ENCODE peak calls at places on chromosome 16, in seven cellular contexts. F, N, Q, Z, Y, U and D are unnamed samples.

GRCh38 chr16:79127768-79128167 is 472.8 kb downstream of the MAF start:
- DNase-seq in F (no peak), N (no peak), Q (no peak), Z (no peak), Y (no peak), U (no peak), D (no peak)

GRCh38 chr16:52552643-52553042 is 5.7 kb upstream of the TOX3 start:
- DNase-seq in F (no peak), N (no peak), Q (no peak), Z (no peak), Y (no peak), U (no peak), D (no peak)

GRCh38 chr16:75029854-75030253 is 31.0 kb downstream of the ZNRF1 start:
- DNase-seq in F (no peak), N (no peak), Q (no peak), Z (no peak), Y (peak), U (no peak), D (no peak)

GRCh38 chr16:75251280-75252048 is at the start of gene BCAR1:
- DNase-seq in F (peak), N (peak), Q (peak), Z (peak), Y (peak), U (peak), D (peak)

GRCh38 chr16:82801361-82801760 is 174.6 kb downstream of the CDH13 start:
- DNase-seq in F (no peak), N (no peak), Q (no peak), Z (no peak), Y (peak), U (no peak), D (no peak)

GRCh38 chr16:25434061-25434460 is 176.4 kb upstream of the ZKSCAN2 start:
- DNase-seq in F (no peak), N (no peak), Q (no peak), Z (no peak), Y (no peak), U (no peak), D (no peak)

GRCh38 chr16:50047864-50048263 is 17.9 kb upstream of the HEATR3 start:
- DNase-seq in F (no peak), N (no peak), Q (no peak), Z (no peak), Y (no peak), U (no peak), D (no peak)

GRCh38 chr16:457732-458400 is 32.4 kb downstream of the RAB11FIP3 start:
- DNase-seq in F (no peak), N (no peak), Q (peak), Z (peak), Y (no peak), U (no peak), D (no peak)

GRCh38 chr16:15900357-15900756 is 12.0 kb upstream of the CEP20 start:
- DNase-seq in F (no peak), N (no peak), Q (no peak), Z (no peak), Y (no peak), U (no peak), D (no peak)

GRCh38 chr16:3087243-3087791 is 11.8 kb downstream of the ZSCAN10 start:
- DNase-seq in F (no peak), N (no peak), Q (no peak), Z (no peak), Y (no peak), U (peak), D (no peak)

GRCh38 chr16:88504489-88505404 is 51.7 kb downstream of the ZFPM1 start:
- DNase-seq in F (no peak), N (peak), Q (no peak), Z (peak), Y (no peak), U (no peak), D (no peak)

GRCh38 chr16:12628526-12628925 is 175.2 kb downstream of the CPPED1 start:
- DNase-seq in F (no peak), N (no peak), Q (no peak), Z (no peak), Y (no peak), U (no peak), D (no peak)

GRCh38 chr16:1542166-1542500 is 8.7 kb downstream of the TMEM204 start:
- DNase-seq in F (no peak), N (no peak), Q (no peak), Z (no peak), Y (no peak), U (no peak), D (no peak)

GRCh38 chr16:23286131-23286532 is 16.0 kb upstream of the SCNN1B start:
- DNase-seq in F (no peak), N (no peak), Q (no peak), Z (no peak), Y (peak), U (no peak), D (no peak)

GRCh38 chr16:30185683-30186421 is 2.5 kb downstream of the CORO1A start:
- DNase-seq in F (peak), N (no peak), Q (peak), Z (peak), Y (no peak), U (peak), D (no peak)

GRCh38 chr16:62872339-62872738 is 836.1 kb upstream of the CDH8 start:
- DNase-seq in F (no peak), N (no peak), Q (no peak), Z (no peak), Y (no peak), U (no peak), D (no peak)

GRCh38 chr16:14302399-14303181 is 231.5 kb downstream of the MRTFB start:
- DNase-seq in F (peak), N (peak), Q (no peak), Z (peak), Y (no peak), U (peak), D (no peak)

GRCh38 chr16:72021043-72021442 is 12.5 kb downstream of the DHODH start:
- DNase-seq in F (no peak), N (peak), Q (no peak), Z (no peak), Y (no peak), U (no peak), D (no peak)

GRCh38 chr16:31112711-31113419 is 4.6 kb upstream of the KAT8 start:
- DNase-seq in F (no peak), N (no peak), Q (no peak), Z (no peak), Y (no peak), U (no peak), D (no peak)

GRCh38 chr16:84040823-84041391 is 1.7 kb downstream of the SLC38A8 start:
- DNase-seq in F (peak), N (no peak), Q (no peak), Z (no peak), Y (peak), U (no peak), D (no peak)

GRCh38 chr16:2856061-2856670 is 1.8 kb downstream of the PRSS22 start:
- DNase-seq in F (no peak), N (no peak), Q (no peak), Z (peak), Y (no peak), U (no peak), D (no peak)

GRCh38 chr16:88602091-88602490 is 31.9 kb downstream of the ZC3H18 start:
- DNase-seq in F (peak), N (no peak), Q (no peak), Z (no peak), Y (no peak), U (no peak), D (no peak)

GRCh38 chr16:10121496-10121895 is 60.7 kb downstream of the GRIN2A start:
- DNase-seq in F (no peak), N (no peak), Q (no peak), Z (no peak), Y (peak), U (no peak), D (no peak)

GRCh38 chr16:391885-392335 is 5.1 kb upstream of the NME4 start:
- DNase-seq in F (peak), N (peak), Q (peak), Z (peak), Y (peak), U (no peak), D (peak)

GRCh38 chr16:85359147-85359822 is 247.0 kb upstream of the CIBAR2 start:
- DNase-seq in F (no peak), N (no peak), Q (no peak), Z (no peak), Y (peak), U (no peak), D (no peak)

GRCh38 chr16:69199382-69199781 is 12.4 kb downstream of the SNTB2 start:
- DNase-seq in F (no peak), N (no peak), Q (no peak), Z (no peak), Y (peak), U (peak), D (no peak)

GRCh38 chr16:69201787-69202186 is 14.8 kb downstream of the SNTB2 start:
- DNase-seq in F (no peak), N (no peak), Q (no peak), Z (no peak), Y (peak), U (no peak), D (no peak)

GRCh38 chr16:69201291-69201690 is 14.3 kb downstream of the SNTB2 start:
- DNase-seq in F (no peak), N (no peak), Q (no peak), Z (no peak), Y (no peak), U (no peak), D (no peak)

DNA sequence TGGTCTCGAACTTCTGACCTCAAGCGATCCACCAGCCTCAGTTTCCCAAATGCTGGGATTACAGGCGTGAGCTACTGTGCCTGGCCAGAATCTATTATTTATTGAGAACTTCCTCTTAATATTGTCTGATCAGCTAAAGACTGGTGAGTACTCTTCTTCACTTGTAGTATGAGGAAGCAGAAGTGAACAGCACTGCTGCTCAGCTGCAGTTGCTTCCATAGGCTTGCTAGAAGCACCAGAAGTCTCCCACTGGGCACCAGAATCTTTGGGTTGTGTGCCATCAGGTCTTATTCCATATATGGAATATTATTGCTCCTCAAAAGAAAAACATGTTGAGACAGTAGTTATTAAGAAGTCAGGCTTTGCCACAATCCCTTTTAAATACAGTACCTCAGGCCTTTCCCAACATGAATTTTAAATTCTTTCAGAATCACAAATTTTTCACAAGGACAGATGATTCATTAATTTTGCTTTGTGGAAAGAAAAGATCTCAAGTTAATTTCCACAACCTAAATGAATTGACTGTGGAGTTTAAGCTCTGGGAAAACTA is 17.2 kb downstream of the SNTB2 start:
- DNase-seq in F (no peak), N (no peak), Q (no peak), Z (no peak), Y (no peak), U (no peak), D (no peak)
- H3K4me3 ChIP-seq in F (no peak), N (no peak), Q (no peak), Z (no peak), Y (no peak), U (no peak), D (no peak)

DNA sequence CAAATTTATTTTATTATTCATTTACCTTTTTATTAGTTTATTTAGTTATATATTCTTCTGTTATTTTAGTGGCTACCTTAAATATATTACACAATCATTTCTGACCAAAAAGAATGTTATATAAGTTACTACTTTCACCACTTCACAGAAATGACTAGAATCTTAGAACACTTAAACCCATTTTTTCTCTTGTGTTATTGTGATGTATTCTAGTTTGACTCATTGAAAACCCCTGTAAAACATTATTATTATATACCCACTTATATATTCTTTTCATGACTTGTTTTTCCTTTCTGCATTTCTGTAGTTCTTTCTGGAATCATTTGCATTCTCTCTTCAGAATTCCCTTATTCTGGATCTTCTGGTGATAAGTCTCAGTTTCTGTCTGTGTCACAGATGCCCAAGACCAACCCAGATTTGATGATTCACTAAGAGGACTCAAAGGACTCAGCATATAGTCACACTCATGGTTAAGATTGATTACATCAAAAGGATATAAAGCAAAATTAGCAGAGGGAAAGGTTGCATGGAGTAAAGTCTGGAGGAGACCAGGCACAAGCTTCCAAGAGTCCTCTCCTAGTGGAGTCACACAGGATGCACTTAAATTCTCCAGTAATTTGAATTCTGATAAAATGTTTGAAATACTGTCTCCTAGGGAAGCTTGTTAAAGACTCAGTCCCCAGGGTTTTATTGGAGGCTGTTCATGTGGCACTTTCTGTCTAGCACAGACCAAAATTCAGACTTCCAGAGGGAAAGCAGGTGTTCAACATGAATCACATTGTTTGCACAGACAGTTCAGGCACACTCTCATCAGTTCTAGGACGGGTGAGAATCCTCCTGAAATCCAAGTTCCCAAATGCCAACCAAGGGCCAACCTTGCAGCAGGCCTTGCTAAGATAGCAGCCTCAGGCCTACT is 7.7 kb downstream of the GINS3 start:
- DNase-seq in F (no peak), N (no peak), Q (no peak), Z (no peak), Y (peak), U (no peak), D (no peak)
- TF ChIP-seq CTCF in F (no peak), N (no peak), Q (no peak), Z (no peak), Y (no peak), U (no peak), D (no peak)

GRCh38 chr16:53817117-53817516 is 113.2 kb downstream of the FTO start:
- DNase-seq in F (no peak), N (no peak), Q (no peak), Z (no peak), Y (peak), U (peak), D (no peak)

GRCh38 chr16:53817812-53818211 is 113.9 kb downstream of the FTO start:
- DNase-seq in F (no peak), N (no peak), Q (no peak), Z (no peak), Y (peak), U (no peak), D (no peak)

GRCh38 chr16:53822936-53823529 is 119.1 kb downstream of the FTO start:
- DNase-seq in F (no peak), N (no peak), Q (no peak), Z (no peak), Y (no peak), U (no peak), D (no peak)

GRCh38 chr16:53821957-53822625 is 118.1 kb downstream of the FTO start:
- DNase-seq in F (no peak), N (no peak), Q (no peak), Z (no peak), Y (peak), U (no peak), D (no peak)

DNA sequence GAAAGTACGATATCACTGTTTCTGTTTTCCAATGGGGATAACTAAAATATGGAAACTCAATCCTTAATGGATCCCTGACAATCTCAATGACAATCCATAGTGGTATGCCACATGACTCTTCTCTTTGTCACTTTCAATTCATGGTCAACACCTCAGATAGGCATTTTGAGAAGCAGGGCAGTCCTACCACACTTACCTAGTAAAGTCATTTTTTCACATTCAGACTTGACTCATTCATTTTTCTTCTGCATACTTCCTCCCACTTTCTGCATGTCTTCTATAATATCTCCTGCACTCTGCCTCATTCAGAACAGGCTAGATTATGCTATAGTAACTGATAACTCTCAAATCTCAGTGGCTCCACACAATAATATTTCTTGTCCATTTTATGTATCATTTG is 117.5 kb downstream of the FTO start:
- DNase-seq in F (no peak), N (no peak), Q (no peak), Z (no peak), Y (peak), U (no peak), D (no peak)
- H3K27ac ChIP-seq in F (no peak), N (no peak), Q (no peak), Z (peak), Y (peak), U (no peak), D (peak)

DNA sequence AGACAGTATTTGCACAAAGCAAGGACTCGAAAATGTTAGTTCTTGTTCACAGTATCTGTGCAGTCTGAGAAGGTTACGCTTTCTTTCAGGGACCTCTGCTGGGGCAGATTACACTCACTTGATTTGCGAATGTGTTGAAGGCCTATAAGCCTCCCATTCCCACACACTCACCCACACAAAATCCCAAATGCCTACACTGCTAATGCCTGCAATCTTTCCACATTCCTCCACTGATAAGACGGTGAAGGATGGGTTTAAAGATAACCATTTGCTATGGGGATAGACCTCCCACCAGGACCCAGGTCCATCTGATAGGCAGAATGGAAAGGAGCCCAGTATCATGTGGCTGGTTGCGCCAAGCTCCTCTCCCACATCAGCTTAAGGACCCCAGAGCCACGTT is 394.9 kb upstream of the SALL1 start:
- DNase-seq in F (no peak), N (no peak), Q (no peak), Z (no peak), Y (no peak), U (no peak), D (no peak)
- H3K4me3 ChIP-seq in F (no peak), N (no peak), Q (no peak), Z (no peak), Y (no peak), U (no peak), D (no peak)

GRCh38 chr16:67842509-67843342 is 606 bp downstream of the THAP11 start:
- DNase-seq in F (peak), N (peak), Q (peak), Z (peak), Y (peak), U (peak), D (no peak)
- TF ChIP-seq CTCF in F (no peak), N (peak), Q (no peak), Z (peak), Y (peak), U (peak), D (no peak)

DNA sequence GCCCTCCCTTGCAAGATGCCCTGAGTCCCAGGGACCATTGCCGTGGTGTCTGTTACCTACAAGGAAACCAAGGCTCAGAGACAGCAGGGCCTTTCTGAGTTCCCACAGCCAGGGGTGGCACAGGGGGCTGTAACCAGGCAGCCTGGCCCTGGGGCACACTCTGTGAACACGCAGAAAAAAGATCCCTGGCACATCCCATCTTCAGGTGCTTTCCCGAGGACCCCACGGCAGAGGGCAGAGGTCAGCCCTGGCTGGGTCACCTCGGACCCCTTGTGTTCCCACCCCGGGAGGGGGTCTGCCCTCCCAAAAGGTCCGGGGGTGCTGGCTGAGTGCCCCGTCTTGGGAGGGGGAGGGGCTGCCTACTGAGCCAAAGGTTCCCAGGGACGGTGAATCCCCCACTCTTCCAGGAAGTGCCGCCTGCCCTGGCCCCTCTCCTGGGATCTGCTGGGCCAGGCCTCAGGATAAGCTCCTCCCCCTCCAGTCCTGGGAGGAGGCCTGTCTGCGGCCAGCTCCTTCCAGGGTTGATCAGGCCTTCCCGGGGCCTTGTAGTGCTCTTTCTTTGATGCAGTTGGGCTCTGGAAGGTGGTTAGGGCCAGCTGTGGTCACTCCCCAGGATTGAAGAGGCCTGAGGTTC is 8.1 kb downstream of the GLIS2 start:
- DNase-seq in F (peak), N (no peak), Q (no peak), Z (peak), Y (peak), U (peak), D (no peak)
- H3K27ac ChIP-seq in F (peak), N (no peak), Q (peak), Z (peak), Y (peak), U (peak), D (peak)

GRCh38 chr16:73058616-73059409 is 10.9 kb upstream of the ZFHX3 start:
- DNase-seq in F (peak), N (peak), Q (no peak), Z (peak), Y (peak), U (no peak), D (no peak)

GRCh38 chr16:73057369-73058210 is 9.7 kb upstream of the ZFHX3 start:
- DNase-seq in F (no peak), N (no peak), Q (no peak), Z (peak), Y (no peak), U (no peak), D (no peak)

GRCh38 chr16:73058221-73058615 is 10.3 kb upstream of the ZFHX3 start:
- DNase-seq in F (peak), N (no peak), Q (no peak), Z (peak), Y (no peak), U (no peak), D (no peak)

GRCh38 chr16:73056383-73056782 is 8.5 kb upstream of the ZFHX3 start:
- DNase-seq in F (no peak), N (no peak), Q (no peak), Z (no peak), Y (no peak), U (no peak), D (no peak)

DNA sequence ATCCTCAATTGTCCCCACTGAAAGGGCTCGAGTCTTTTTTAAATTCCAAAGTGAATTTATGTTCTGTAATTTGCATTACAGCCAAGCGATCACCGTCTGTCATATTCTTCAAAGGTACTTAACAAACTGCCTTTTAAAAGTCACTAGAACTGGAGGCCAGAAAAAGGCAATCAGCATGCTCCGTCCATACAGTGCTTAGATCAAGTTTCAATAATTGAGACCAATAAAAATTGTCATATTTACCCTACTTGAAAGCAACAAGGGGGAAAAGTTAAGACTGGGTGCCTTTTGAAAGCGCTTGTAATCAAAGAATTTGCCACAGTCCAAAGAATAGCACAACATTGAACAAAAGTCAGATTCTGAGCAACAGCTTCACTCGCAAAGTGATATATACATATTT is 9.0 kb upstream of the ZFHX3 start:
- DNase-seq in F (no peak), N (no peak), Q (no peak), Z (no peak), Y (no peak), U (no peak), D (no peak)
- H3K4me3 ChIP-seq in F (peak), N (peak), Q (peak), Z (peak), Y (peak), U (peak), D (peak)

GRCh38 chr16:21156767-21157467 is 1.6 kb upstream of the LDAF1 start:
- DNase-seq in F (no peak), N (peak), Q (no peak), Z (peak), Y (peak), U (peak), D (no peak)
- TF ChIP-seq CTCF in F (peak), N (peak), Q (peak), Z (peak), Y (peak), U (peak), D (peak)